ENCODE peak calls at places on chromosomes 16 and 17, in nine cellular contexts. One of them, this sample, is unnamed.

GRCh38 chr17:9646556-9646905 is 1.2 kb downstream of the USP43 start:
- DNase-seq in hepatocyte: no peak
- DNase-seq in caudate nucleus: no peak
- DNase-seq in substantia nigra: no peak
- DNase-seq in effector memory CD4-positive, alpha-beta T cell: no peak
- DNase-seq in ovary: no peak
- DNase-seq in NCI-H1417 treated with DMSO at 0.1 percent for 48 hours: no peak
- DNase-seq in NCI-H460: no peak
- DNase-seq in fibroblast of the conjunctiva: no peak
- DNase-seq in this sample: no peak

GRCh38 chr16:87323727-87324410 is 6.7 kb upstream of the C16orf95 start:
- DNase-seq in effector memory CD4-positive, alpha-beta T cell: no peak
- DNase-seq in fibroblast of the conjunctiva: no peak
- DNase-seq in caudate nucleus: no peak
- DNase-seq in NCI-H1417 treated with DMSO at 0.1 percent for 48 hours: no peak
- DNase-seq in NCI-H460: no peak
- DNase-seq in ovary: no peak
- DNase-seq in hepatocyte: no peak
- DNase-seq in substantia nigra: no peak
- DNase-seq in this sample: no peak

GRCh38 chr17:81397314-81398169 is 2.3 kb downstream of the BAHCC1 start:
- DNase-seq in substantia nigra: no peak
- DNase-seq in NCI-H1417 treated with DMSO at 0.1 percent for 48 hours: no peak
- DNase-seq in fibroblast of the conjunctiva: no peak
- DNase-seq in hepatocyte: peak
- DNase-seq in NCI-H460: no peak
- DNase-seq in caudate nucleus: no peak
- DNase-seq in effector memory CD4-positive, alpha-beta T cell: no peak
- DNase-seq in ovary: no peak
- DNase-seq in this sample: peak

GRCh38 chr17:511833-512251 is 159.2 kb upstream of the RPH3AL start:
- DNase-seq in substantia nigra: no peak
- DNase-seq in hepatocyte: no peak
- DNase-seq in NCI-H1417 treated with DMSO at 0.1 percent for 48 hours: no peak
- DNase-seq in effector memory CD4-positive, alpha-beta T cell: no peak
- DNase-seq in NCI-H460: no peak
- DNase-seq in caudate nucleus: no peak
- DNase-seq in ovary: no peak
- DNase-seq in fibroblast of the conjunctiva: no peak
- DNase-seq in this sample: no peak

GRCh38 chr17:42049834-42050359 is 504 bp downstream of the C17orf113 start:
- DNase-seq in fibroblast of the conjunctiva: no peak
- DNase-seq in substantia nigra: no peak
- DNase-seq in effector memory CD4-positive, alpha-beta T cell: no peak
- DNase-seq in NCI-H460: no peak
- DNase-seq in ovary: no peak
- DNase-seq in hepatocyte: no peak
- DNase-seq in NCI-H1417 treated with DMSO at 0.1 percent for 48 hours: no peak
- DNase-seq in caudate nucleus: no peak
- DNase-seq in this sample: no peak

GRCh38 chr17:35257080-35257701 is 14.3 kb downstream of the SLFN5 start:
- DNase-seq in effector memory CD4-positive, alpha-beta T cell: no peak
- DNase-seq in hepatocyte: no peak
- DNase-seq in caudate nucleus: no peak
- DNase-seq in NCI-H1417 treated with DMSO at 0.1 percent for 48 hours: peak
- DNase-seq in NCI-H460: peak
- DNase-seq in fibroblast of the conjunctiva: peak
- DNase-seq in ovary: no peak
- DNase-seq in substantia nigra: no peak
- DNase-seq in this sample: no peak

GRCh38 chr17:4600563-4600962 is 16.2 kb downstream of the SMTNL2 start:
- DNase-seq in caudate nucleus: no peak
- DNase-seq in effector memory CD4-positive, alpha-beta T cell: no peak
- DNase-seq in fibroblast of the conjunctiva: no peak
- DNase-seq in substantia nigra: no peak
- DNase-seq in ovary: no peak
- DNase-seq in hepatocyte: peak
- DNase-seq in NCI-H1417 treated with DMSO at 0.1 percent for 48 hours: no peak
- DNase-seq in NCI-H460: no peak
- DNase-seq in this sample: no peak

GRCh38 chr17:37067555-37068111 is 118.9 kb downstream of the AATF start:
- DNase-seq in caudate nucleus: no peak
- DNase-seq in substantia nigra: no peak
- DNase-seq in hepatocyte: peak
- DNase-seq in effector memory CD4-positive, alpha-beta T cell: no peak
- DNase-seq in NCI-H1417 treated with DMSO at 0.1 percent for 48 hours: no peak
- DNase-seq in NCI-H460: peak
- DNase-seq in fibroblast of the conjunctiva: peak
- DNase-seq in ovary: no peak
- DNase-seq in this sample: no peak

GRCh38 chr16:3665508-3665907 is 11.0 kb downstream of the DNASE1 start:
- DNase-seq in fibroblast of the conjunctiva: no peak
- DNase-seq in substantia nigra: no peak
- DNase-seq in caudate nucleus: peak
- DNase-seq in effector memory CD4-positive, alpha-beta T cell: no peak
- DNase-seq in NCI-H1417 treated with DMSO at 0.1 percent for 48 hours: no peak
- DNase-seq in NCI-H460: no peak
- DNase-seq in hepatocyte: no peak
- DNase-seq in ovary: no peak
- DNase-seq in this sample: no peak

GRCh38 chr17:43914451-43914850 is 7.1 kb upstream of the MPP2 start:
- DNase-seq in ovary: no peak
- DNase-seq in effector memory CD4-positive, alpha-beta T cell: no peak
- DNase-seq in fibroblast of the conjunctiva: no peak
- DNase-seq in caudate nucleus: no peak
- DNase-seq in NCI-H1417 treated with DMSO at 0.1 percent for 48 hours: no peak
- DNase-seq in NCI-H460: no peak
- DNase-seq in hepatocyte: no peak
- DNase-seq in substantia nigra: no peak
- DNase-seq in this sample: no peak

GRCh38 chr17:46115687-46116086 is 77.5 kb downstream of the KANSL1 start:
- DNase-seq in effector memory CD4-positive, alpha-beta T cell: no peak
- DNase-seq in NCI-H460: no peak
- DNase-seq in fibroblast of the conjunctiva: no peak
- DNase-seq in hepatocyte: no peak
- DNase-seq in caudate nucleus: no peak
- DNase-seq in substantia nigra: no peak
- DNase-seq in NCI-H1417 treated with DMSO at 0.1 percent for 48 hours: no peak
- DNase-seq in ovary: no peak
- DNase-seq in this sample: no peak

GRCh38 chr16:77882359-77882758 is 94.0 kb downstream of the VAT1L start:
- DNase-seq in NCI-H460: no peak
- DNase-seq in fibroblast of the conjunctiva: no peak
- DNase-seq in caudate nucleus: no peak
- DNase-seq in hepatocyte: no peak
- DNase-seq in substantia nigra: no peak
- DNase-seq in effector memory CD4-positive, alpha-beta T cell: no peak
- DNase-seq in NCI-H1417 treated with DMSO at 0.1 percent for 48 hours: no peak
- DNase-seq in ovary: no peak
- DNase-seq in this sample: no peak

GRCh38 chr17:17042851-17043667 is 802 bp downstream of the MPRIP start:
- DNase-seq in caudate nucleus: no peak
- DNase-seq in NCI-H1417 treated with DMSO at 0.1 percent for 48 hours: no peak
- DNase-seq in NCI-H460: no peak
- DNase-seq in hepatocyte: no peak
- DNase-seq in substantia nigra: no peak
- DNase-seq in fibroblast of the conjunctiva: no peak
- DNase-seq in ovary: peak
- DNase-seq in effector memory CD4-positive, alpha-beta T cell: no peak
- DNase-seq in this sample: no peak

GRCh38 chr16:85449195-85449884 is 163.8 kb upstream of the GSE1 start:
- DNase-seq in substantia nigra: no peak
- DNase-seq in fibroblast of the conjunctiva: no peak
- DNase-seq in NCI-H460: no peak
- DNase-seq in caudate nucleus: no peak
- DNase-seq in ovary: no peak
- DNase-seq in effector memory CD4-positive, alpha-beta T cell: no peak
- DNase-seq in NCI-H1417 treated with DMSO at 0.1 percent for 48 hours: no peak
- DNase-seq in hepatocyte: no peak
- DNase-seq in this sample: no peak

GRCh38 chr17:37368577-37368976 is 7.2 kb upstream of the C17orf78 start:
- DNase-seq in ovary: no peak
- DNase-seq in NCI-H1417 treated with DMSO at 0.1 percent for 48 hours: no peak
- DNase-seq in effector memory CD4-positive, alpha-beta T cell: no peak
- DNase-seq in NCI-H460: no peak
- DNase-seq in caudate nucleus: no peak
- DNase-seq in hepatocyte: no peak
- DNase-seq in substantia nigra: no peak
- DNase-seq in fibroblast of the conjunctiva: peak
- DNase-seq in this sample: no peak

GRCh38 chr17:74922694-74923537 is at the start of gene USH1G:
- DNase-seq in ovary: no peak
- DNase-seq in NCI-H1417 treated with DMSO at 0.1 percent for 48 hours: no peak
- DNase-seq in hepatocyte: peak
- DNase-seq in effector memory CD4-positive, alpha-beta T cell: no peak
- DNase-seq in caudate nucleus: no peak
- DNase-seq in fibroblast of the conjunctiva: no peak
- DNase-seq in NCI-H460: no peak
- DNase-seq in substantia nigra: no peak
- DNase-seq in this sample: no peak

GRCh38 chr16:50152386-50152806 is 710 bp upstream of the TENT4B start:
- DNase-seq in effector memory CD4-positive, alpha-beta T cell: peak
- DNase-seq in fibroblast of the conjunctiva: no peak
- DNase-seq in substantia nigra: peak
- DNase-seq in caudate nucleus: no peak
- DNase-seq in hepatocyte: peak
- DNase-seq in NCI-H1417 treated with DMSO at 0.1 percent for 48 hours: no peak
- DNase-seq in ovary: no peak
- DNase-seq in NCI-H460: no peak
- DNase-seq in this sample: peak

GRCh38 chr16:78310990-78311561 is 211.6 kb downstream of the WWOX start:
- DNase-seq in ovary: no peak
- DNase-seq in fibroblast of the conjunctiva: no peak
- DNase-seq in substantia nigra: no peak
- DNase-seq in NCI-H1417 treated with DMSO at 0.1 percent for 48 hours: no peak
- DNase-seq in effector memory CD4-positive, alpha-beta T cell: no peak
- DNase-seq in NCI-H460: no peak
- DNase-seq in caudate nucleus: no peak
- DNase-seq in hepatocyte: no peak
- DNase-seq in this sample: no peak

GRCh38 chr17:16988749-16989229 is 16.9 kb upstream of the TNFRSF13B start:
- DNase-seq in substantia nigra: no peak
- DNase-seq in hepatocyte: no peak
- DNase-seq in ovary: no peak
- DNase-seq in NCI-H1417 treated with DMSO at 0.1 percent for 48 hours: no peak
- DNase-seq in caudate nucleus: no peak
- DNase-seq in NCI-H460: no peak
- DNase-seq in fibroblast of the conjunctiva: no peak
- DNase-seq in effector memory CD4-positive, alpha-beta T cell: no peak
- DNase-seq in this sample: no peak

GRCh38 chr16:52906271-52906670 is 146.4 kb downstream of the CHD9NB start:
- DNase-seq in ovary: no peak
- DNase-seq in NCI-H1417 treated with DMSO at 0.1 percent for 48 hours: no peak
- DNase-seq in hepatocyte: no peak
- DNase-seq in fibroblast of the conjunctiva: no peak
- DNase-seq in caudate nucleus: no peak
- DNase-seq in substantia nigra: no peak
- DNase-seq in effector memory CD4-positive, alpha-beta T cell: no peak
- DNase-seq in NCI-H460: no peak
- DNase-seq in this sample: no peak

GRCh38 chr17:29115906-29116651 is 64.1 kb downstream of the MYO18A start:
- DNase-seq in ovary: no peak
- DNase-seq in NCI-H460: peak
- DNase-seq in hepatocyte: peak
- DNase-seq in fibroblast of the conjunctiva: no peak
- DNase-seq in caudate nucleus: no peak
- DNase-seq in effector memory CD4-positive, alpha-beta T cell: no peak
- DNase-seq in substantia nigra: no peak
- DNase-seq in NCI-H1417 treated with DMSO at 0.1 percent for 48 hours: no peak
- DNase-seq in this sample: peak

GRCh38 chr17:4967539-4968165 is at the start of gene SPAG7:
- DNase-seq in caudate nucleus: peak
- DNase-seq in NCI-H1417 treated with DMSO at 0.1 percent for 48 hours: peak
- DNase-seq in NCI-H460: peak
- DNase-seq in fibroblast of the conjunctiva: peak
- DNase-seq in ovary: peak
- DNase-seq in substantia nigra: peak
- DNase-seq in effector memory CD4-positive, alpha-beta T cell: peak
- DNase-seq in hepatocyte: peak
- DNase-seq in this sample: peak